ENCODE peak calls at places on chromosome 15, in seven cellular contexts. A, D, G, W, N, Z and T are unnamed samples.

GRCh38 chr15:90762109-90762508 is 45.0 kb downstream of the BLM start:
- ATAC-seq in G (peak; percentile 46), N (no peak), D (peak; percentile 97), A (no peak), Z (peak; percentile 99), W (no peak), T (peak; percentile 77)

GRCh38 chr15:31207246-31207645 is 105.7 kb upstream of the TRPM1 start:
- ATAC-seq in G (no peak), A (peak; percentile 87), W (no peak), D (no peak), N (peak; percentile 80), Z (no peak), T (no peak)

GRCh38 chr15:43253431-43254403 is 13.0 kb downstream of the TGM5 start:
- ATAC-seq in N (peak; percentile 70), G (peak; percentile 71), D (peak; percentile 90), A (peak; percentile 74), Z (no peak), W (peak; percentile 74), T (no peak)

GRCh38 chr15:34275154-34275553 is 50.3 kb downstream of the EMC4 start:
- ATAC-seq in Z (no peak), A (no peak), D (no peak), N (no peak), W (no peak), G (no peak), T (no peak)

GRCh38 chr15:65761210-65761926 is 30.7 kb downstream of the DENND4A start:
- ATAC-seq in D (no peak), W (peak; percentile 75), G (no peak), Z (no peak), A (no peak), N (peak; percentile 57), T (no peak)

GRCh38 chr15:36831915-36832310 is 252.5 kb downstream of the CDIN1 start:
- ATAC-seq in W (no peak), D (no peak), G (no peak), A (no peak), Z (no peak), N (no peak), T (no peak)

GRCh38 chr15:78345726-78346125 is 5.6 kb downstream of the CRABP1 start:
- ATAC-seq in A (no peak), Z (no peak), W (no peak), G (no peak), D (no peak), N (no peak), T (no peak)

GRCh38 chr15:93070136-93070535 is 18.9 kb downstream of the RGMA start:
- ATAC-seq in N (no peak), G (no peak), A (no peak), Z (no peak), D (no peak), W (no peak), T (no peak)

GRCh38 chr15:81174759-81175327 is 21.8 kb upstream of the IL16 start:
- ATAC-seq in N (no peak), W (no peak), Z (no peak), D (no peak), A (no peak), G (no peak), T (no peak)

GRCh38 chr15:75761446-75762356 is 49.1 kb upstream of the CSPG4 start:
- ATAC-seq in G (no peak), W (no peak), A (no peak), D (no peak), N (no peak), Z (no peak), T (no peak)

GRCh38 chr15:28990390-28990789 is 104.6 kb downstream of the APBA2 start:
- ATAC-seq in A (no peak), N (no peak), Z (no peak), W (no peak), G (no peak), D (no peak), T (no peak)

GRCh38 chr15:60590935-60591490 is 112.1 kb upstream of the ICE2 start:
- ATAC-seq in G (peak; percentile 44), A (peak; percentile 22), Z (peak; percentile 7), N (peak; percentile 3), W (no peak), D (peak; percentile 22), T (peak; percentile 14)

GRCh38 chr15:61182955-61183354 is 46.1 kb downstream of the RORA start:
- ATAC-seq in N (no peak), D (no peak), Z (no peak), W (no peak), A (no peak), G (no peak), T (no peak)

GRCh38 chr15:44623178-44623577 is 40.3 kb downstream of the SPG11 start:
- ATAC-seq in A (no peak), G (no peak), N (no peak), Z (no peak), W (peak; percentile 66), D (no peak), T (no peak)

GRCh38 chr15:67147410-67147949 is 82.1 kb downstream of the SMAD3 start:
- ATAC-seq in D (no peak), G (no peak), A (peak; percentile 13), W (no peak), N (no peak), Z (no peak), T (no peak)

GRCh38 chr15:78394981-78395619 is 42.9 kb upstream of the IREB2 start:
- ATAC-seq in G (no peak), Z (no peak), D (no peak), N (no peak), A (no peak), W (no peak), T (no peak)

GRCh38 chr15:74825895-74826294 is 532 bp upstream of the CPLX3 start:
- ATAC-seq in D (no peak), Z (no peak), A (no peak), W (no peak), N (no peak), G (no peak), T (no peak)

GRCh38 chr15:100338971-100339444 is 2.8 kb downstream of the ADAMTS17 start:
- ATAC-seq in W (peak; percentile 55), A (peak; percentile 57), D (peak; percentile 62), Z (peak; percentile 57), G (peak; percentile 66), N (peak; percentile 77), T (peak; percentile 46)

GRCh38 chr15:48898083-48898482 is 20.1 kb downstream of the EID1 start:
- ATAC-seq in G (no peak), W (no peak), Z (no peak), N (no peak), A (peak; percentile 53), D (no peak), T (no peak)

GRCh38 chr15:64019764-64020163 is 26.5 kb downstream of the DAPK2 start:
- ATAC-seq in W (no peak), Z (peak; percentile 86), D (peak; percentile 84), G (peak; percentile 84), A (no peak), N (no peak), T (no peak)

GRCh38 chr15:39960411-39960810 is 26.5 kb downstream of the EIF2AK4 start:
- ATAC-seq in G (no peak), A (no peak), W (no peak), D (peak; percentile 54), N (no peak), Z (peak; percentile 31), T (no peak)

GRCh38 chr15:88563638-88564037 is 17.2 kb upstream of the DET1 start:
- ATAC-seq in G (no peak), A (no peak), Z (no peak), D (no peak), N (no peak), W (no peak), T (no peak)

GRCh38 chr15:79965836-79966630 is 5.0 kb downstream of the BCL2A1 start:
- ATAC-seq in Z (no peak), G (no peak), N (peak; percentile 56), W (peak; percentile 35), A (no peak), D (peak; percentile 38), T (no peak)

GRCh38 chr15:31301687-31301990 is 25.0 kb upstream of the KLF13 start:
- ATAC-seq in N (no peak), D (no peak), G (no peak), Z (no peak), W (no peak), A (no peak), T (no peak)

GRCh38 chr15:82680200-82681102 is 29.2 kb downstream of the AP3B2 start:
- ATAC-seq in N (peak; percentile 95), A (peak; percentile 94), D (peak; percentile 98), G (peak; percentile 99), W (peak; percentile 96), Z (peak; percentile 35), T (no peak)

GRCh38 chr15:62277816-62278394 is 112.8 kb upstream of the C2CD4B start:
- ATAC-seq in N (no peak), A (no peak), G (peak; percentile 89), D (peak; percentile 80), W (no peak), Z (no peak), T (no peak)

GRCh38 chr15:49103002-49103401 is 52.4 kb downstream of the COPS2 start:
- ATAC-seq in G (no peak), N (no peak), D (no peak), W (peak; percentile 57), A (no peak), Z (no peak), T (no peak)

GRCh38 chr15:71612869-71613268 is 197.5 kb upstream of the NR2E3 start:
- ATAC-seq in A (no peak), Z (no peak), N (no peak), G (no peak), W (no peak), D (peak; percentile 64), T (no peak)

GRCh38 chr15:98232761-98233160 is 272.3 kb downstream of the ARRDC4 start:
- ATAC-seq in N (no peak), A (no peak), Z (no peak), D (no peak), W (no peak), G (no peak), T (no peak)

GRCh38 chr15:99158626-99159412 is 53.9 kb downstream of the SYNM start:
- ATAC-seq in G (no peak), W (no peak), Z (no peak), N (no peak), D (no peak), A (no peak), T (no peak)

GRCh38 chr15:47820047-47820779 is 102.9 kb downstream of the SEMA6D start:
- ATAC-seq in D (peak; percentile 51), G (no peak), A (no peak), W (peak; percentile 36), N (no peak), Z (peak; percentile 56), T (peak; percentile 34)

GRCh38 chr15:89136818-89137772 is 48.8 kb downstream of the ABHD2 start:
- ATAC-seq in W (peak; percentile 74), Z (peak; percentile 94), D (no peak), G (peak; percentile 38), N (peak; percentile 74), A (peak; percentile 65), T (peak; percentile 57)

GRCh38 chr15:44584162-44584749 is 47.3 kb downstream of the EIF3J start:
- ATAC-seq in D (peak; percentile 89), Z (peak; percentile 78), G (peak; percentile 82), A (peak; percentile 79), N (peak; percentile 86), W (peak; percentile 97), T (no peak)

GRCh38 chr15:90557651-90558084 is 27.9 kb downstream of the CRTC3 start:
- ATAC-seq in Z (peak; percentile 89), A (no peak), W (no peak), D (peak; percentile 69), N (peak; percentile 29), G (peak; percentile 91), T (peak; percentile 46)

GRCh38 chr15:62163847-62164499 is 1.1 kb downstream of the C2CD4B start:
- ATAC-seq in N (peak; percentile 60), G (peak; percentile 17), A (peak; percentile 34), W (peak; percentile 37), Z (peak; percentile 65), D (peak; percentile 43), T (peak; percentile 30)

GRCh38 chr15:74302821-74303359 is 64.6 kb downstream of the CYP11A1 start:
- ATAC-seq in W (peak; percentile 68), N (peak; percentile 51), G (peak; percentile 59), D (peak; percentile 63), A (peak; percentile 55), Z (peak; percentile 47), T (no peak)

GRCh38 chr15:68626283-68626682 is 47.5 kb downstream of the CORO2B start:
- ATAC-seq in D (no peak), Z (no peak), N (no peak), A (no peak), W (no peak), G (no peak), T (no peak)

GRCh38 chr15:60660290-60661051 is 181.5 kb upstream of the ICE2 start:
- ATAC-seq in Z (peak; percentile 87), A (no peak), N (peak; percentile 98), G (peak; percentile 68), D (peak; percentile 83), W (peak; percentile 99), T (peak; percentile 87)